ENCODE peak calls at places on chromosomes 13 and 19, in six cellular contexts. Q, O, H, T, B and F are unnamed samples.

GRCh38 chr13:42553098-42554046 is 20.6 kb upstream of the TNFSF11 start:
- DNase-seq in O (peak), Q (no peak), T (no peak), H (peak), B (no peak), F (peak)

GRCh38 chr19:1247747-1248453 is 483 bp upstream of the MIDN start:
- DNase-seq in O (peak), T (peak), H (peak), Q (no peak), B (peak), F (peak)

GRCh38 chr13:74256969-74257368 is 122.8 kb upstream of the KLF12 start:
- DNase-seq in H (no peak), T (no peak), O (no peak), Q (no peak), B (no peak), F (no peak)

GRCh38 chr13:37868691-37869505 is 674 bp downstream of the TRPC4 start:
- DNase-seq in Q (no peak), B (peak), T (no peak), H (peak), O (peak), F (peak)

GRCh38 chr13:59746291-59746962 is 417.3 kb downstream of the DIAPH3 start:
- DNase-seq in O (peak), H (no peak), B (no peak), Q (no peak), T (no peak), F (peak)

GRCh38 chr13:39892731-39893293 is 237.3 kb downstream of the COG6 start:
- DNase-seq in B (no peak), Q (no peak), T (no peak), O (peak), H (no peak), F (no peak)

GRCh38 chr13:112768795-112769411 is 79.1 kb downstream of the ATP11A start:
- DNase-seq in Q (no peak), O (no peak), B (no peak), T (no peak), H (no peak), F (no peak)

GRCh38 chr19:55813906-55814305 is 17.9 kb downstream of the NLRP11 start:
- DNase-seq in B (no peak), Q (no peak), O (no peak), T (no peak), H (no peak), F (no peak)

GRCh38 chr19:29665826-29666633 is 769 bp downstream of the PLEKHF1 start:
- DNase-seq in H (no peak), Q (no peak), B (peak), O (peak), T (no peak), F (peak)

GRCh38 chr13:47081246-47081645 is 184.4 kb upstream of the HTR2A start:
- DNase-seq in B (no peak), O (no peak), T (no peak), Q (no peak), H (no peak), F (no peak)